ENCODE peak calls at places on chromosome 16, in nine cellular contexts. X is Jurkat, Clone E6-1; W is substantia nigra; G is AG10803; H is hepatocyte; V is GM19239; M is stimulated activated CD4-positive, alpha-beta T cell treated with anti-CD3 and anti-CD28 coated beads, Interleukin-15, amount 100 ng/mL, for 1 hour; I is transverse colon; E is B cell. Q is an unnamed sample.

GRCh38 chr16:84175351-84176081 is 11.3 kb downstream of the TAF1C start:
- DNase-seq in X (peak), W (no peak), G (peak), H (peak), V (peak), M (no peak), I (peak), E (peak), Q (peak)

GRCh38 chr16:75929056-75929455 is 202.8 kb upstream of the CPHXL start:
- DNase-seq in X (no peak), W (no peak), G (no peak), H (no peak), V (no peak), M (no peak), I (no peak), E (no peak), Q (no peak)

GRCh38 chr16:88754912-88755744 is 29.9 kb downstream of the PIEZO1 start:
- DNase-seq in X (no peak), W (peak), G (peak), H (peak), V (no peak), M (no peak), I (no peak), E (no peak), Q (no peak)

GRCh38 chr16:49484454-49484853 is 110.8 kb downstream of the C16orf78 start:
- DNase-seq in X (no peak), W (peak), G (no peak), H (peak), V (no peak), M (no peak), I (peak), E (no peak), Q (peak)

GRCh38 chr16:792221-792995 is 4.0 kb downstream of the CHTF18 start:
- DNase-seq in X (no peak), W (no peak), G (no peak), H (no peak), V (no peak), M (no peak), I (no peak), E (no peak), Q (no peak)

GRCh38 chr16:46690281-46691178 is 1.1 kb downstream of the ORC6 start:
- DNase-seq in X (no peak), W (no peak), G (peak), H (peak), V (no peak), M (no peak), I (peak), E (no peak), Q (no peak)

GRCh38 chr16:67150833-67151396 is at the start of gene B3GNT9:
- DNase-seq in X (no peak), W (peak), G (peak), H (peak), V (peak), M (no peak), I (peak), E (no peak), Q (peak)

GRCh38 chr16:88911148-88911945 is 44.9 kb upstream of the PABPN1L start:
- DNase-seq in X (no peak), W (no peak), G (no peak), H (no peak), V (no peak), M (no peak), I (no peak), E (peak), Q (no peak)

GRCh38 chr16:86042996-86043725 is 144.2 kb downstream of the IRF8 start:
- DNase-seq in X (no peak), W (no peak), G (no peak), H (no peak), V (no peak), M (no peak), I (no peak), E (peak), Q (no peak)

GRCh38 chr16:23014592-23014991 is 134.7 kb downstream of the USP31 start:
- DNase-seq in X (peak), W (no peak), G (no peak), H (no peak), V (no peak), M (no peak), I (no peak), E (no peak), Q (no peak)

GRCh38 chr16:17038415-17038814 is 432.3 kb downstream of the XYLT1 start:
- DNase-seq in X (no peak), W (no peak), G (no peak), H (no peak), V (no peak), M (no peak), I (no peak), E (no peak), Q (no peak)

GRCh38 chr16:57091200-57091989 is 988 bp upstream of the CPNE2 start:
- DNase-seq in X (no peak), W (peak), G (no peak), H (peak), V (no peak), M (no peak), I (peak), E (no peak), Q (no peak)

GRCh38 chr16:81920498-81920897 is 90.8 kb downstream of the SDR42E1 start:
- DNase-seq in X (no peak), W (no peak), G (no peak), H (no peak), V (no peak), M (no peak), I (no peak), E (no peak), Q (no peak)

GRCh38 chr16:797120-797420 is 3.5 kb downstream of the GNG13 start:
- DNase-seq in X (no peak), W (no peak), G (no peak), H (no peak), V (peak), M (no peak), I (no peak), E (no peak), Q (peak)

Q was measured in GM13977.